ENCODE peak calls at places on chromosomes 2 and 18, in eight cellular contexts. One of them, this sample, is unnamed.

GRCh38 chr2:85911836-85912692 is 23.3 kb upstream of the ST3GAL5 start:
- DNase-seq in adrenal gland: no peak
- DNase-seq in GM23338: no peak
- DNase-seq in spleen: no peak
- DNase-seq in heart right ventricle: no peak
- DNase-seq in transverse colon: no peak
- DNase-seq in endodermal cell: no peak
- DNase-seq in activated CD8-positive, alpha-beta T cell treated with anti-CD3 and anti-CD28 coated beads for 36 hours: peak
- DNase-seq in this sample: no peak

GRCh38 chr2:222248818-222249217 is 50.0 kb downstream of the PAX3 start:
- DNase-seq in heart right ventricle: no peak
- DNase-seq in endodermal cell: no peak
- DNase-seq in transverse colon: no peak
- DNase-seq in spleen: no peak
- DNase-seq in adrenal gland: no peak
- DNase-seq in activated CD8-positive, alpha-beta T cell treated with anti-CD3 and anti-CD28 coated beads for 36 hours: no peak
- DNase-seq in GM23338: no peak
- DNase-seq in this sample: no peak

GRCh38 chr18:7870855-7871254 is 303.7 kb downstream of the PTPRM start:
- DNase-seq in adrenal gland: no peak
- DNase-seq in transverse colon: no peak
- DNase-seq in endodermal cell: no peak
- DNase-seq in spleen: no peak
- DNase-seq in GM23338: no peak
- DNase-seq in activated CD8-positive, alpha-beta T cell treated with anti-CD3 and anti-CD28 coated beads for 36 hours: no peak
- DNase-seq in heart right ventricle: no peak
- DNase-seq in this sample: no peak

GRCh38 chr2:84856785-84857184 is 24.1 kb downstream of the TRABD2A start:
- DNase-seq in endodermal cell: peak
- DNase-seq in heart right ventricle: no peak
- DNase-seq in transverse colon: peak
- DNase-seq in adrenal gland: no peak
- DNase-seq in spleen: no peak
- DNase-seq in activated CD8-positive, alpha-beta T cell treated with anti-CD3 and anti-CD28 coated beads for 36 hours: peak
- DNase-seq in GM23338: no peak
- DNase-seq in this sample: no peak

GRCh38 chr2:113218283-113219091 is 44.7 kb downstream of the PSD4 start:
- DNase-seq in GM23338: no peak
- DNase-seq in adrenal gland: peak
- DNase-seq in transverse colon: peak
- DNase-seq in endodermal cell: peak
- DNase-seq in activated CD8-positive, alpha-beta T cell treated with anti-CD3 and anti-CD28 coated beads for 36 hours: no peak
- DNase-seq in spleen: no peak
- DNase-seq in heart right ventricle: peak
- DNase-seq in this sample: no peak

GRCh38 chr2:160695402-160696060 is 201.9 kb upstream of the RBMS1 start:
- DNase-seq in endodermal cell: no peak
- DNase-seq in activated CD8-positive, alpha-beta T cell treated with anti-CD3 and anti-CD28 coated beads for 36 hours: no peak
- DNase-seq in transverse colon: no peak
- DNase-seq in spleen: no peak
- DNase-seq in adrenal gland: no peak
- DNase-seq in GM23338: no peak
- DNase-seq in heart right ventricle: no peak
- DNase-seq in this sample: no peak

GRCh38 chr18:56869189-56869777 is 218.1 kb downstream of the WDR7 start:
- DNase-seq in heart right ventricle: no peak
- DNase-seq in spleen: no peak
- DNase-seq in activated CD8-positive, alpha-beta T cell treated with anti-CD3 and anti-CD28 coated beads for 36 hours: peak
- DNase-seq in GM23338: peak
- DNase-seq in adrenal gland: no peak
- DNase-seq in transverse colon: no peak
- DNase-seq in endodermal cell: peak
- DNase-seq in this sample: peak

GRCh38 chr2:185689906-185690539 is 48.6 kb upstream of the FSIP2 start:
- DNase-seq in adrenal gland: no peak
- DNase-seq in transverse colon: no peak
- DNase-seq in spleen: no peak
- DNase-seq in endodermal cell: no peak
- DNase-seq in GM23338: no peak
- DNase-seq in activated CD8-positive, alpha-beta T cell treated with anti-CD3 and anti-CD28 coated beads for 36 hours: no peak
- DNase-seq in heart right ventricle: no peak
- DNase-seq in this sample: no peak

GRCh38 chr2:46749042-46749461 is 166.6 kb downstream of the MCFD2 start:
- DNase-seq in heart right ventricle: no peak
- DNase-seq in endodermal cell: no peak
- DNase-seq in transverse colon: no peak
- DNase-seq in adrenal gland: no peak
- DNase-seq in spleen: no peak
- DNase-seq in GM23338: no peak
- DNase-seq in activated CD8-positive, alpha-beta T cell treated with anti-CD3 and anti-CD28 coated beads for 36 hours: no peak
- DNase-seq in this sample: no peak
- TF ChIP-seq CTCF in heart right ventricle: no peak
- TF ChIP-seq CTCF in endodermal cell: no peak
- TF ChIP-seq CTCF in transverse colon: no peak
- TF ChIP-seq CTCF in adrenal gland: no peak
- TF ChIP-seq CTCF in spleen: no peak
- TF ChIP-seq CTCF in GM23338: no peak
- TF ChIP-seq CTCF in activated CD8-positive, alpha-beta T cell treated with anti-CD3 and anti-CD28 coated beads for 36 hours: no peak
- TF ChIP-seq CTCF in this sample: no peak

DNA sequence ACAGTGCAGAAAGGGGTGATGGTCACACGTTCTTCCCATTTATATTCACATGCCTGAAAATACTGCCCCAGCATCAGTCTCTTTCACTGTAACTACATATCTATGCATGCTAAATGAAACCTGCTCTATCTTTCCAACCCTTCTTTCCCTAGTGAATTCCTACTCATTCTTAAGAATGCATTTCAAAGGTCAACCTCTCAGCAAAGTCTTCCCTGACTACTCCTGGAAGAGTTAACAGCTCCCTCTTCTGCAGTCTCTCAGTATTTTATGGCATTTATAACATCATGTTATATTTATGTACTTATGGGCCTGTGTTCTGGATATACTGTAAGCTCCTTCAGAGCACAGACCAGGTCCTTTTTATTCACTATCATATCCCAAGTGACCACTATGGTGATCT is 71.7 kb upstream of the GALNT5 start:
- DNase-seq in endodermal cell: no peak
- DNase-seq in GM23338: no peak
- DNase-seq in activated CD8-positive, alpha-beta T cell treated with anti-CD3 and anti-CD28 coated beads for 36 hours: no peak
- DNase-seq in spleen: no peak
- DNase-seq in transverse colon: no peak
- DNase-seq in heart right ventricle: no peak
- DNase-seq in adrenal gland: no peak
- DNase-seq in this sample: no peak
- TF ChIP-seq CTCF in endodermal cell: no peak
- TF ChIP-seq CTCF in GM23338: no peak
- TF ChIP-seq CTCF in activated CD8-positive, alpha-beta T cell treated with anti-CD3 and anti-CD28 coated beads for 36 hours: no peak
- TF ChIP-seq CTCF in spleen: no peak
- TF ChIP-seq CTCF in transverse colon: no peak
- TF ChIP-seq CTCF in heart right ventricle: no peak
- TF ChIP-seq CTCF in adrenal gland: no peak
- TF ChIP-seq CTCF in this sample: no peak

DNA sequence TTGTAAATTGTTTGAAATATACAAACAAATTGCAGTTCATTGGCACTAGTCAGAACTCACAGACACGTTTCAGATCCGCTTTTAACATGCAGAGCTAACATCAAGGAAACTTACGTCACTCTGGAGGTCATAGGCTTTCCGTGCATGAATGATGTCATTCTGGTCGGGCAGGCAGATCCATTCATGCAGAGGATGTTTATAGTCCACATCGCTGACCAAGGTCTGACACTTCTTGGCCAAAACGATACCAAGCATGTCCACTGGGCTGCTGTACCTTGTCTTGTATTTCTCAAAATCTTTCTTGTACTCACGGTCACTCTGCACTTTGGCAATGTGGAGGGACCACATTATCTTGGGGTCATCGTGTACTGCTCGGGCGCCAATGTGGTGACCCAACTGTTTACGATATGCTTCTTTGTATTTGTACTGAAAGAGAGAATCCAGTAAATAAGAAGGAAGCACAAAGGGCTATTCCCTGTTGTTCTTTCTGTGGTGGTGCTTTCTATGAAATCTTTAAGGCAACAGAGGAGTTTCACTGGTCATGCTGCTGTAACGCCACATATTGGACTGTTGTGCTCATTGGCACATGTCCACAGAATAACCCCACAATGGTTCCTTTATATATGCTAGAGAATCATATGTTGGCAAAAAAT is 114.8 kb downstream of the NEB start:
- DNase-seq in endodermal cell: no peak
- DNase-seq in adrenal gland: peak
- DNase-seq in activated CD8-positive, alpha-beta T cell treated with anti-CD3 and anti-CD28 coated beads for 36 hours: no peak
- DNase-seq in transverse colon: no peak
- DNase-seq in heart right ventricle: no peak
- DNase-seq in spleen: no peak
- DNase-seq in GM23338: no peak
- DNase-seq in this sample: no peak
- TF ChIP-seq CTCF in endodermal cell: no peak
- TF ChIP-seq CTCF in adrenal gland: no peak
- TF ChIP-seq CTCF in activated CD8-positive, alpha-beta T cell treated with anti-CD3 and anti-CD28 coated beads for 36 hours: no peak
- TF ChIP-seq CTCF in transverse colon: no peak
- TF ChIP-seq CTCF in heart right ventricle: no peak
- TF ChIP-seq CTCF in spleen: no peak
- TF ChIP-seq CTCF in GM23338: no peak
- TF ChIP-seq CTCF in this sample: no peak

GRCh38 chr18:58335223-58335622 is 291.2 kb downstream of the NEDD4L start:
- DNase-seq in heart right ventricle: no peak
- DNase-seq in transverse colon: no peak
- DNase-seq in activated CD8-positive, alpha-beta T cell treated with anti-CD3 and anti-CD28 coated beads for 36 hours: no peak
- DNase-seq in spleen: no peak
- DNase-seq in endodermal cell: no peak
- DNase-seq in adrenal gland: no peak
- DNase-seq in GM23338: peak
- DNase-seq in this sample: no peak

GRCh38 chr18:58336605-58337004 is 292.3 kb downstream of the ALPK2 start:
- DNase-seq in endodermal cell: no peak
- DNase-seq in activated CD8-positive, alpha-beta T cell treated with anti-CD3 and anti-CD28 coated beads for 36 hours: no peak
- DNase-seq in transverse colon: no peak
- DNase-seq in adrenal gland: no peak
- DNase-seq in spleen: no peak
- DNase-seq in GM23338: no peak
- DNase-seq in heart right ventricle: no peak
- DNase-seq in this sample: no peak

GRCh38 chr18:58334061-58334460 is 290.0 kb downstream of the NEDD4L start:
- DNase-seq in heart right ventricle: no peak
- DNase-seq in activated CD8-positive, alpha-beta T cell treated with anti-CD3 and anti-CD28 coated beads for 36 hours: no peak
- DNase-seq in GM23338: no peak
- DNase-seq in spleen: no peak
- DNase-seq in transverse colon: no peak
- DNase-seq in endodermal cell: no peak
- DNase-seq in adrenal gland: no peak
- DNase-seq in this sample: no peak

GRCh38 chr18:58337285-58337684 is 291.6 kb downstream of the ALPK2 start:
- DNase-seq in heart right ventricle: no peak
- DNase-seq in endodermal cell: no peak
- DNase-seq in spleen: no peak
- DNase-seq in activated CD8-positive, alpha-beta T cell treated with anti-CD3 and anti-CD28 coated beads for 36 hours: no peak
- DNase-seq in adrenal gland: no peak
- DNase-seq in transverse colon: no peak
- DNase-seq in GM23338: no peak
- DNase-seq in this sample: no peak

DNA sequence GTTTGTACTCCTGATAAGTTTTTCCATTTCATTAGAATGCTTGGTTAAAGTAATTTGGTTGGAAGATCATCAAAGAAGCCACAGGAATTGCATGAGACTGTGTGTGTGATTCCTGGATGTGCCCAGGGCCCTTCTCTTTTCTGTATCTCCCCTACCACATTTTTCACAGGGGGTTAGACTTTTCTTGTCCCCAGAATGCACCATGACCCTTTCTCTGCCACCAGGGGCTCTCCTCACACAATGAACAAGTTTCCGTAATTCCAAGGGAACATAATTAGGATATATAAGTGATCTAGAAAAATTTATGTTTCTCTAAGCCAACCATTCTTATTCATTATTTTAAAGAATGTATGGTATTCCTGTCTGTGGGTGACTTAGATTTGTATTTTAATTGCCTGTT is 291.8 kb downstream of the NEDD4L start:
- DNase-seq in heart right ventricle: no peak
- DNase-seq in GM23338: peak
- DNase-seq in endodermal cell: no peak
- DNase-seq in adrenal gland: no peak
- DNase-seq in transverse colon: no peak
- DNase-seq in spleen: no peak
- DNase-seq in activated CD8-positive, alpha-beta T cell treated with anti-CD3 and anti-CD28 coated beads for 36 hours: no peak
- DNase-seq in this sample: no peak
- TF ChIP-seq CTCF in heart right ventricle: no peak
- TF ChIP-seq CTCF in GM23338: peak
- TF ChIP-seq CTCF in endodermal cell: peak
- TF ChIP-seq CTCF in adrenal gland: no peak
- TF ChIP-seq CTCF in transverse colon: no peak
- TF ChIP-seq CTCF in spleen: no peak
- TF ChIP-seq CTCF in activated CD8-positive, alpha-beta T cell treated with anti-CD3 and anti-CD28 coated beads for 36 hours: no peak
- TF ChIP-seq CTCF in this sample: no peak

This sample was measured in GM10248.